ENCODE peak calls at places on chromosome 7, in ten cellular contexts. O is posterior cingulate gyrus; Q is cardiac fibroblast; A is activated CD4-positive, alpha-beta T cell treated with anti-CD3 and anti-CD28 coated beads for 48 hours; J is GM10248; R is AG04450; E is K562; X is GM13977; Y is HTR-8/SVneo; N is HEK293T. L is an unnamed sample.

GRCh38 chr7:100629117-100629711 is 12.1 kb downstream of the TFR2 start:
- DNase-seq in O (no peak), Q (no peak), A (peak; percentile 58), J (no peak), R (no peak), E (peak; percentile 82), X (peak; percentile 51), Y (no peak), N (peak; percentile 77), L (peak; percentile 32)

GRCh38 chr7:44568771-44569560 is 4.7 kb downstream of the DDX56 start:
- DNase-seq in O (no peak), Q (no peak), A (no peak), J (no peak), R (no peak), E (no peak), X (no peak), Y (no peak), N (no peak), L (no peak)

GRCh38 chr7:78018541-78019456 is 220.2 kb downstream of the PHTF2 start:
- DNase-seq in O (no peak), Q (peak; percentile 68), A (peak; percentile 8), J (no peak), R (no peak), E (peak; percentile 37), X (no peak), Y (no peak), N (peak; percentile 28), L (peak; percentile 47)

GRCh38 chr7:8938036-8938435 is 504.6 kb downstream of the NXPH1 start:
- DNase-seq in O (no peak), Q (no peak), A (no peak), J (no peak), R (no peak), E (no peak), X (no peak), Y (no peak), N (no peak), L (no peak)

GRCh38 chr7:83166781-83167180 is 4.1 kb upstream of the PCLO start:
- DNase-seq in O (no peak), Q (no peak), A (no peak), J (no peak), R (no peak), E (no peak), X (no peak), Y (no peak), N (no peak), L (no peak)

GRCh38 chr7:101410743-101411476 is 48.2 kb downstream of the COL26A1 start:
- DNase-seq in O (no peak), Q (peak; percentile 25), A (peak; percentile 55), J (peak; percentile 77), R (no peak), E (peak; percentile 82), X (peak; percentile 78), Y (peak; percentile 59), N (peak; percentile 86), L (peak; percentile 18)

GRCh38 chr7:101020444-101020843 is 563 bp downstream of the MUC17 start:
- DNase-seq in O (no peak), Q (no peak), A (no peak), J (no peak), R (no peak), E (no peak), X (no peak), Y (no peak), N (no peak), L (no peak)

GRCh38 chr7:75639893-75640600 is 98.7 kb downstream of the HIP1 start:
- DNase-seq in O (no peak), Q (no peak), A (no peak), J (no peak), R (no peak), E (peak; percentile 8), X (peak; percentile 15), Y (no peak), N (no peak), L (no peak)

GRCh38 chr7:1103009-1103788 is 15.3 kb downstream of the GPER1 start:
- DNase-seq in O (no peak), Q (no peak), A (peak; percentile 36), J (peak; percentile 74), R (no peak), E (no peak), X (peak; percentile 76), Y (no peak), N (no peak), L (no peak)

GRCh38 chr7:28005075-28005847 is 175.3 kb downstream of the JAZF1 start:
- DNase-seq in O (no peak), Q (no peak), A (no peak), J (no peak), R (no peak), E (no peak), X (no peak), Y (no peak), N (no peak), L (peak; percentile 30)

GRCh38 chr7:73963252-73963822 is 64.6 kb upstream of the ELN start:
- DNase-seq in O (no peak), Q (no peak), A (no peak), J (no peak), R (no peak), E (no peak), X (no peak), Y (no peak), N (no peak), L (no peak)

GRCh38 chr7:6228865-6229264 is 43.6 kb downstream of the CYTH3 start:
- DNase-seq in O (no peak), Q (peak; percentile 76), A (no peak), J (peak; percentile 68), R (no peak), E (peak; percentile 70), X (peak; percentile 71), Y (no peak), N (no peak), L (peak; percentile 81)

GRCh38 chr7:132362059-132362458 is 214.2 kb downstream of the PLXNA4 start:
- DNase-seq in O (no peak), Q (no peak), A (no peak), J (no peak), R (no peak), E (no peak), X (no peak), Y (no peak), N (no peak), L (no peak)

GRCh38 chr7:144763291-144763690 is 72.6 kb downstream of the TPK1 start:
- DNase-seq in O (no peak), Q (no peak), A (no peak), J (no peak), R (no peak), E (no peak), X (no peak), Y (no peak), N (no peak), L (no peak)

GRCh38 chr7:72818663-72819366 is 9.2 kb downstream of the TYW1B start:
- DNase-seq in O (no peak), Q (no peak), A (no peak), J (no peak), R (no peak), E (no peak), X (no peak), Y (no peak), N (no peak), L (no peak)

GRCh38 chr7:133510326-133511055 is 257.6 kb downstream of the EXOC4 start:
- DNase-seq in O (no peak), Q (peak; percentile 77), A (no peak), J (no peak), R (no peak), E (no peak), X (no peak), Y (no peak), N (no peak), L (peak; percentile 41)